ENCODE peak calls at places on chromosomes 4 and X, in six cellular contexts. N is adipocyte, F is AG04450, G is thoracic aorta, P is ascending aorta, D is GM23248. H is an unnamed sample.

GRCh38 chr4:112253382-112254000 is 21.9 kb downstream of the AP1AR start:
- DNase-seq in D (no peak), N (no peak), P (no peak), F (no peak), G (no peak), H (no peak)

GRCh38 chrX:40087574-40088298 is 10.0 kb downstream of the BCOR start:
- DNase-seq in D (no peak), P (no peak), N (no peak), F (no peak), G (no peak), H (no peak)

GRCh38 chr4:148986951-148987350 is 544.7 kb upstream of the NR3C2 start:
- DNase-seq in F (no peak), D (no peak), N (no peak), G (no peak), P (no peak), H (no peak)

GRCh38 chrX:29478336-29479069 is 736.9 kb upstream of the MAGEB2 start:
- DNase-seq in N (peak; percentile 21), G (no peak), D (peak; percentile 57), F (no peak), P (no peak), H (peak; percentile 48)

GRCh38 chr4:152935661-152936445 is at the start of gene FHDC1:
- DNase-seq in G (no peak), P (no peak), N (peak; percentile 61), D (peak; percentile 39), F (no peak), H (no peak)

GRCh38 chr4:81136161-81136910 is 78.7 kb downstream of the PRKG2 start:
- DNase-seq in D (peak; percentile 95), P (no peak), N (peak; percentile 90), G (peak; percentile 9), F (peak; percentile 81), H (peak; percentile 96)

GRCh38 chr4:165203541-165204461 is 3.6 kb upstream of the KLHL2 start:
- DNase-seq in P (no peak), F (no peak), G (no peak), N (no peak), D (no peak), H (no peak)

GRCh38 chr4:185888676-185889075 is 76.7 kb upstream of the SORBS2 start:
- DNase-seq in F (no peak), D (no peak), G (no peak), N (no peak), P (no peak), H (no peak)

GRCh38 chrX:101287402-101287801 is 3.7 kb downstream of the TAF7L start:
- DNase-seq in N (peak; percentile 72), F (peak; percentile 11), P (no peak), D (peak; percentile 49), G (no peak), H (peak; percentile 66)

GRCh38 chr4:188109157-188109755 is at the start of gene TRIML2:
- DNase-seq in P (no peak), D (no peak), F (no peak), N (no peak), G (no peak), H (no peak)

GRCh38 chr4:159655547-159655946 is 552.7 kb downstream of the RAPGEF2 start:
- DNase-seq in N (no peak), F (no peak), D (no peak), P (no peak), G (no peak), H (peak; percentile 58)

GRCh38 chr4:89283226-89283974 is 24.2 kb downstream of the GPRIN3 start:
- DNase-seq in G (no peak), N (peak; percentile 52), D (peak; percentile 63), P (no peak), F (no peak), H (peak; percentile 69)

GRCh38 chr4:163113921-163114703 is 52.6 kb downstream of the NAF1 start:
- DNase-seq in G (no peak), P (no peak), F (no peak), D (no peak), N (no peak), H (peak; percentile 30)

GRCh38 chr4:10897076-10897475 is 212.5 kb upstream of the CLNK start:
- DNase-seq in D (no peak), N (no peak), F (no peak), G (no peak), P (no peak), H (no peak)

GRCh38 chrX:82998163-82998562 is 509.9 kb upstream of the POU3F4 start:
- DNase-seq in P (no peak), N (no peak), F (no peak), D (no peak), G (no peak), H (no peak)

GRCh38 chrX:39726810-39727209 is 370.9 kb downstream of the BCOR start:
- DNase-seq in P (no peak), D (peak; percentile 74), N (peak; percentile 62), G (no peak), F (no peak), H (peak; percentile 74)

GRCh38 chrX:153510383-153510782 is 7.1 kb upstream of the ATP2B3 start:
- DNase-seq in N (no peak), G (no peak), D (no peak), P (no peak), F (no peak), H (no peak)

GRCh38 chr4:128275351-128275750 is 12.3 kb downstream of the PGRMC2 start:
- DNase-seq in F (no peak), N (no peak), D (peak; percentile 58), P (no peak), G (no peak), H (no peak)

GRCh38 chr4:40962551-40963185 is 212.9 kb downstream of the NSUN7 start:
- DNase-seq in P (no peak), N (no peak), G (no peak), D (no peak), F (no peak), H (peak; percentile 93)

GRCh38 chr4:15444276-15444675 is 16.4 kb downstream of the C1QTNF7 start:
- DNase-seq in G (no peak), D (no peak), F (no peak), P (no peak), N (no peak), H (no peak)

GRCh38 chr4:108078024-108078733 is 88.5 kb downstream of the HADH start:
- DNase-seq in F (no peak), G (no peak), P (no peak), N (no peak), D (no peak), H (no peak)

GRCh38 chr4:84936123-84936522 is 30.4 kb downstream of the WDFY3 start:
- DNase-seq in G (no peak), N (no peak), D (no peak), P (no peak), F (no peak), H (no peak)

GRCh38 chr4:84938316-84938715 is 28.2 kb downstream of the WDFY3 start:
- DNase-seq in P (no peak), D (peak; percentile 83), N (peak; percentile 78), F (peak; percentile 20), G (peak; percentile 17), H (peak; percentile 83)

GRCh38 chr4:84940960-84941359 is 25.5 kb downstream of the WDFY3 start:
- DNase-seq in N (no peak), F (no peak), D (no peak), G (no peak), P (no peak), H (no peak)

GRCh38 chr4:84937381-84937977 is 29.0 kb downstream of the WDFY3 start:
- DNase-seq in P (no peak), G (no peak), F (no peak), N (no peak), D (no peak), H (peak; percentile 14)

DNA sequence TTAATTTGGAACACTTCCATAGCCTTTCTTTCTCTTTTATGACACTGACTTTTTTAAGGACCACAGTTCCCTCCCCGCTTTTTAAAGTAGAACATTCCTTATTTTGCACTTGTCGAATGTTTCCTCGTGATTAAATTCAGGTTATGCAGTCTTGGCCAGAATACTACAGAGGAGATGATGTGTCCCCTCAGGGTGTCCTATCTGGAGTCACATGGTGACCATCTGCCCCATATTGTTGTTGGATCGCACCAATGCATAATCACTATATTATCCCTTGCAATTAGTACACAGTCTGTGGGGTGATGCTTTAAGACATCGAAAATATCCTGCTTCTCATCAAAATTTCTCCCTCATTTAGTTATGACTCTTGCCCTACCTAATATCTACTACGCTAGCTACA is 27.4 kb downstream of the WDFY3 start:
- DNase-seq in D (no peak), F (no peak), G (no peak), P (no peak), N (no peak), H (no peak)
- H3K4me3 ChIP-seq in D (peak overlapping the region; percentile 52), F (no peak overlapping the region), G (peak overlapping the region; percentile 37), P (peak overlapping the region; percentile 20), N (peak overlapping the region; percentile 59), H (no peak overlapping the region)

GRCh38 chrX:49187028-49187394 is 838 bp upstream of the PRICKLE3 start:
- DNase-seq in G (no peak), D (no peak), P (no peak), N (no peak), F (no peak), H (no peak)
- H3K4me3 ChIP-seq in G (no peak overlapping the region), D (no peak overlapping the region), P (no peak overlapping the region), N (no peak overlapping the region), F (no peak overlapping the region), H (no peak overlapping the region)

DNA sequence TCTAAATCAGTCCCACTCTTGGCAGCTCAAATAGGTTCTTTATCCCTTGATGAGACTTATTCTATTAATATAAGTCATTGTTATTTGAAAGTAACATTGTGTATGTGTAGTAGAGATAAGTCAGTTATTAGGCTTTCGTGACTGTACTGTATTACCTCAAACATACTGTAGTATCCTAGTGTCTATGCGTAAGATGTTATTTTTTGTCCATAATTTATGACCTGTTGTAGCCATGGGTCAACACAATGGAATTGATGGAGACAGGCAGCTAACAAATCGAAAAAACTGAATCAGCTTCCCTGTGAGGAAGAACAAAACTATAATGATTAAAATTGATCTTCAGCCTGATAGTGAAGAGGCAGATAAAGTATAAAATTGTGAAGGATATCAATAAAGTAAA is 41.8 kb downstream of the CLCN3 start:
- DNase-seq in G (no peak), N (no peak), P (no peak), D (no peak), F (no peak), H (no peak)
- H3K4me3 ChIP-seq in G (no peak overlapping the region), N (no peak overlapping the region), P (no peak overlapping the region), D (no peak overlapping the region), F (no peak overlapping the region), H (no peak overlapping the region)

GRCh38 chr4:99816611-99817309 is at the start of gene DAPP1:
- DNase-seq in N (no peak), D (no peak), F (no peak), P (peak; percentile 33), G (no peak), H (no peak)

GRCh38 chr4:99811850-99812249 is 4.8 kb upstream of the DAPP1 start:
- DNase-seq in D (peak; percentile 52), N (peak; percentile 58), P (no peak), G (no peak), F (no peak), H (peak; percentile 51)

GRCh38 chr4:99818661-99819060 is 2.0 kb downstream of the DAPP1 start:
- DNase-seq in N (no peak), F (no peak), D (no peak), G (no peak), P (no peak), H (no peak)

GRCh38 chr4:99817310-99817885 is 771 bp downstream of the DAPP1 start:
- DNase-seq in N (no peak), D (no peak), P (no peak), G (no peak), F (no peak), H (no peak)

DNA sequence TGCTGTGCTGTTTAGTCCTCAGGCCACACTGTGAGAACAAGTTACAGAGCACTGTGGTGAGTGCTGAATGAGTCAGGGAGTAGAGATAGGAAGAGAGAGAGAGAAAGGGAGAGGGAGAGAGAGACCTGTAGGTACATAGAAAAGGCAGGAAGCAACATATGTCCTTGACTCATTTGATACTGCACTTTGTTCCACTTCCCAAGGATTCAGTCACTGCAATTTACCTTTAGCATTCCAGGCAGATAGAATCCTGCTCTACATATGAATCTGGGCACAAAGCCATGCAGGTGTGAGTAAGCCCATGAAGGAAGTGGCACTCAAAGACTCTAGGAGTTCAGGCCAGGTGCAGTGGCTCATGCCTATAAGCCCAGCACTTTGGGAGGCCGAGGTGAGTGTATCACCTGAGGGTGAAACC is 1.0 kb upstream of the DAPP1 start:
- DNase-seq in P (no peak), F (no peak), D (peak; percentile 29), G (no peak), N (no peak), H (peak; percentile 7)
- H3K4me3 ChIP-seq in P (no peak overlapping the region), F (no peak overlapping the region), D (no peak overlapping the region), G (no peak overlapping the region), N (no peak overlapping the region), H (no peak overlapping the region)

H was measured in fibroblast of pulmonary artery.